ENCODE peak calls at places on chromosomes 1 and 21, in four cellular contexts. W is right lobe of liver, X is body of pancreas, A is esophagus squamous epithelium. K is an unnamed sample.

GRCh38 chr1:11703357-11704225 is 12.1 kb downstream of the DRAXIN start:
- DNase-seq in X (no peak), A (no peak), W (no peak), K (no peak)

GRCh38 chr1:176157995-176158394 is 49.1 kb downstream of the COP1 start:
- DNase-seq in A (no peak), X (no peak), W (no peak), K (no peak)

GRCh38 chr1:158055854-158056253 is 62.4 kb downstream of the KIRREL1 start:
- DNase-seq in W (no peak), A (no peak), X (no peak), K (no peak)

GRCh38 chr1:246144931-246145330 is 362.1 kb downstream of the SMYD3 start:
- DNase-seq in A (no peak), W (no peak), X (no peak), K (no peak)

GRCh38 chr21:34501716-34502115 is 10.3 kb downstream of the KCNE1 start:
- DNase-seq in A (no peak), W (no peak), X (no peak), K (no peak)

GRCh38 chr1:178702141-178702540 is 22.9 kb upstream of the RALGPS2 start:
- DNase-seq in A (no peak), W (no peak), X (no peak), K (no peak)

GRCh38 chr1:81573458-81573857 is 227.3 kb upstream of the ADGRL2 start:
- DNase-seq in A (no peak), W (no peak), X (no peak), K (no peak)

GRCh38 chr1:240801445-240801844 is 189.5 kb upstream of the GREM2 start:
- DNase-seq in A (no peak), W (no peak), X (peak; percentile 10), K (no peak)

GRCh38 chr21:37550618-37551405 is 184.2 kb downstream of the DYRK1A start:
- DNase-seq in W (peak; percentile 21), X (no peak), A (no peak), K (no peak)

GRCh38 chr1:236750928-236751327 is 44.2 kb upstream of the MTR start:
- DNase-seq in W (no peak), X (no peak), A (no peak), K (no peak)

GRCh38 chr1:236953161-236953560 is 51.1 kb downstream of the MT1HL1 start:
- DNase-seq in X (no peak), W (no peak), A (no peak), K (no peak)

GRCh38 chr1:228109962-228110488 is 926 bp upstream of the MRPL55 start:
- DNase-seq in X (no peak), A (no peak), W (peak; percentile 28), K (no peak)

GRCh38 chr1:185846672-185847440 is 112.7 kb downstream of the HMCN1 start:
- DNase-seq in X (no peak), A (no peak), W (no peak), K (no peak)

GRCh38 chr1:18666317-18666920 is 35.8 kb downstream of the PAX7 start:
- DNase-seq in X (no peak), W (no peak), A (no peak), K (no peak)

GRCh38 chr1:88802404-88802803 is 89.0 kb downstream of the GTF2B start:
- DNase-seq in X (no peak), W (no peak), A (no peak), K (no peak)

GRCh38 chr21:24941316-24942185 is 665.7 kb downstream of the MRPL39 start:
- DNase-seq in A (no peak), X (no peak), W (no peak), K (no peak)

GRCh38 chr1:119448112-119448511 is 33.2 kb downstream of the HSD3B2 start:
- DNase-seq in X (no peak), W (no peak), A (no peak), K (no peak)

GRCh38 chr1:47469405-47469759 is 31.5 kb downstream of the FOXD2 start:
- DNase-seq in A (no peak), X (no peak), W (no peak), K (no peak)

GRCh38 chr1:212606734-212607205 is 1.8 kb upstream of the ATF3 start:
- DNase-seq in A (no peak), X (peak; percentile 89), W (peak; percentile 76), K (peak; percentile 57)

GRCh38 chr1:171911506-171911905 is 70.2 kb downstream of the DNM3 start:
- DNase-seq in W (no peak), A (no peak), X (no peak), K (no peak)

GRCh38 chr21:37463083-37463780 is 96.7 kb downstream of the DYRK1A start:
- DNase-seq in W (no peak), A (no peak), X (peak; percentile 59), K (no peak)

GRCh38 chr1:156104861-156105546 is 9.5 kb upstream of the LMNA start:
- DNase-seq in A (no peak), X (no peak), W (no peak), K (no peak)

GRCh38 chr1:60809204-60809985 is 273.0 kb upstream of the NFIA start:
- DNase-seq in W (no peak), X (no peak), A (no peak), K (no peak)

GRCh38 chr1:99936071-99936470 is 33.7 kb upstream of the SLC35A3 start:
- DNase-seq in A (no peak), W (no peak), X (no peak), K (no peak)

GRCh38 chr1:61486783-61487505 is 238.0 kb downstream of the TM2D1 start:
- DNase-seq in W (no peak), X (peak; percentile 13), A (no peak), K (no peak)

GRCh38 chr1:193831465-193831864 is 645.1 kb upstream of the B3GALT2 start:
- DNase-seq in X (no peak), W (no peak), A (no peak), K (no peak)

GRCh38 chr1:8702121-8702520 is 115.3 kb downstream of the RERE start:
- DNase-seq in A (no peak), W (no peak), X (peak; percentile 79), K (no peak)

GRCh38 chr1:27179373-27179772 is 24.4 kb upstream of the SLC9A1 start:
- DNase-seq in X (no peak), W (no peak), A (no peak), K (no peak)

GRCh38 chr1:149884433-149885363 is 14.7 kb upstream of the BOLA1 start:
- DNase-seq in X (no peak), W (no peak), A (no peak), K (no peak)

GRCh38 chr1:154352581-154353459 is 27.5 kb downstream of the ATP8B2 start:
- DNase-seq in W (peak; percentile 68), A (no peak), X (peak; percentile 58), K (peak; percentile 34)

GRCh38 chr21:45910548-45911221 is 70.9 kb upstream of the COL6A1 start:
- DNase-seq in A (no peak), X (no peak), W (no peak), K (peak; percentile 23)

GRCh38 chr21:42112857-42113256 is 41.7 kb downstream of the UMODL1 start:
- DNase-seq in X (no peak), A (no peak), W (no peak), K (no peak)

GRCh38 chr1:53512807-53513755 is 53.9 kb downstream of the DMRTB1 start:
- DNase-seq in X (no peak), W (no peak), A (no peak), K (no peak)
- H3K27ac ChIP-seq in X (no peak overlapping the region), W (no peak overlapping the region), A (no peak overlapping the region), K (no peak overlapping the region)

GRCh38 chr1:248858891-248859889 is at the start of gene ZNF692:
- DNase-seq in A (peak; percentile 92), X (peak; percentile 98), W (peak; percentile 99), K (peak; percentile 99)

GRCh38 chr1:248860007-248860406 is 1.1 kb upstream of the ZNF692 start:
- DNase-seq in A (no peak), W (no peak), X (no peak), K (no peak)

GRCh38 chr1:248862695-248863010 is 3.8 kb upstream of the ZNF692 start:
- DNase-seq in X (no peak), W (no peak), A (no peak), K (no peak)

GRCh38 chr1:248861621-248862020 is 2.7 kb upstream of the ZNF692 start:
- DNase-seq in A (no peak), W (no peak), X (no peak), K (no peak)

DNA sequence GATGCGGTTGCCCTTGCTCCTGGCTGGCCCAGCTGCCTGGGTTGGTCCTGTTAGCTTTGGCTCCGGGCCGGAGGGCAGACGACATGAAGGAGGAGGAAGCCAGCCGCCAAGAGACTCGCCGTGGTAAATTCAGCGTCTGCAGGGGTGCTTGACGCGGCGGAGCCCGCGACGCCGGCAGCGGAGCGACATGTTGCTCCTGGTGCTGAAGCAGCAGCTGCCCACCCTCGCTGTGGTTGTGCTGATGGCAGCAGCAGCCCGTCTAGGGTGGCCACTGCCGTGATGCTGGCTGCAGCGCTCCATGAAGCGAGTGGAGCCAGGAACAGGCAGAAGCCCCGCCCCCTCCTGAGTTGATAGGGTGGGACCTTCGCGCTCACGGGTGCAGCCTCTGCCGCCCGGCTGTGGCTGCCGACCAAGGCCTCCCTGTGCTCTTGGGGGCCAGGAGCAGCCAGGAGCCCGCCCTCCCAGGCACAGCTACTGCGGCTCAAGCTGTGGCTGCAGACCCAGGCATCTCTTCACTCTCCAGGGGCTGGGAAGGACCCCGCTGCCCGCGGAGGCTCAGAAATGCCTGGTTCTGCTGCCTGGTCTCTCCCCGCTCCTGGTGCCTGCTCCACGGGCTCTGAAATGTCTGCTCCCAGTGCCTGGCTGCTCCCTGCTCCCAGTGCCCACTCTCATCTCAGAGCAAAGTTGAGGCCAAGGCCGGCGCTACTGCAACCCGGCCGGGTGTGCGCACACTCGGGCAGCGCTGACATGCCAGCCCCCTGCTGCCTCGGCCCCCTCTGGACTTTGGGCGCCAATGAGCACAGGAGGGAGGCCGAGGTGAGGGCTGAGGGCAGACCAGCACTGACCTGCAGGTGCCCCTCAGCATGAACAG is 4.4 kb upstream of the ZNF692 start:
- DNase-seq in A (peak; percentile 48), W (peak; percentile 86), X (peak; percentile 93), K (peak; percentile 91)
- TF ChIP-seq POLR2A in A (no peak), W (peak; percentile 47), X (peak; percentile 44), K (no peak)

DNA sequence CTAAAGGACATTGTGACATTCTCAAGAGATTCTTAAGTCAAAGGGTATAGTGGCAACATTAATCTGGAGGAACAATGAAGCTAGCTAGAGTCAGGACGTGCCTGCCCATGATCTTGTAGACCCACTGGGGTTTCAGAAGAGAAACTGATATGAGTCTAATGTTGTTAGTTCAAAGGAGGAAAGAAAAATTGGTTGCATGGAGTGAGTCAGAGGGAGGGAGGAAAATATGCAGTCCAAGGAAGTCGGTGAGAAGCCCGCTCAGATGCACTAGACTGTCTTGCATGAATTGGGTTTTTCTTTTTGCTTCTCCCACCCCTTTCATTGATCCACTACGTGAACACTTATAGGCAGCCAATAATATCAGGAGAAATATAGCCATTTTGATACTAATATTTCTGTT is 53.8 kb upstream of the SYT14 start:
- DNase-seq in W (no peak), X (no peak), A (no peak), K (no peak)
- H3K27ac ChIP-seq in W (no peak overlapping the region), X (no peak overlapping the region), A (no peak overlapping the region), K (no peak overlapping the region)

DNA sequence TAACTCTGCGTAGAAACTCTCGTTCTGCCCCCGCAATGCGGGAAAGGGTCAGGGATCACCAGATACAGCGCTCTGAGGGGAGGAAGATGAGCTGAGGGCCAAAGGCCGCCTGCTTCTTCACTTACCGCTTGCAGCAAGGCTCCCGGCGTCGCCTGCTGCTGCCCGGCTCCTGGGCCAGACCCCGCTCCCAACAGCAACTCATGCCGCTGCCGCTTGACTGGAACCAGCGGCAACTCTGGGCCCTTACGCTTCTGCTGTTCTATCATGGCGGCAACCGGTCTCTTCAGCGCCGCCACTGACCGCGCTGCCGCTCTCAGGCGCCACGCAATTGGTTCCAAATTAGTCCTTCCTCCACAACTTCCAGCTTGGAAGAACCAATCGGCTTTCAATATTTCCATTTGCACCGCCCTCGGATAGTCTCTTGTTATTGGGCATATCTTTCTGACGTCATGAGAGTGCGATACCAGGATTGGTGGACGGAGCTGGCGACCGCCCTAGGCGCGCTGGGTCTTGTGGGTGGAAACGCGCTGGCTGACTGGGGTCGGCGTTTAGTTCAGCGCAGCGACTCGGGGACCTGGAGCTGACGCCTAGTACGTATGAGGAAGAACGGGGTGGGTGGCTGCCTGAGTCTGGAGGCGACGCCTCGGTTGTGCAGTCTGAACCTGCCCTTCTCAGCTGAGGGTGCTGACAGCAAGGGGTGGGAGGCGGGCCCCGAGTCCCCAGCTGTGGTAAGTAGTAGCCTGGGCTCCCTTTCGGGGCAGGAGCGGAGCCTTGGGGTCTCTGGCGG is at the start of the genes SNRNP40 and ZCCHC17:
- DNase-seq in W (peak; percentile 96), X (peak; percentile 95), A (peak; percentile 85), K (peak; percentile 97)
- TF ChIP-seq POLR2A in W (peak; percentile 81), X (peak; percentile 66), A (peak; percentile 88), K (peak; percentile 27)

K was measured in heart left ventricle.